ENCODE peak calls at places on chromosomes 11 and 22, in five cellular contexts. One of them, this sample, is unnamed.

GRCh38 chr22:32245042-32245441 is 10.1 kb downstream of the SLC5A4 start:
- DNase-seq in A549: peak
- DNase-seq in caudate nucleus: no peak
- DNase-seq in BE2C: no peak
- DNase-seq in D341Med: no peak
- DNase-seq in this sample: no peak

GRCh38 chr11:120184946-120185677 is 25.7 kb upstream of the OAF start:
- DNase-seq in caudate nucleus: no peak
- DNase-seq in BE2C: no peak
- DNase-seq in A549: no peak
- DNase-seq in D341Med: no peak
- DNase-seq in this sample: no peak

GRCh38 chr11:16896716-16897115 is 117.5 kb downstream of the PLEKHA7 start:
- DNase-seq in D341Med: no peak
- DNase-seq in A549: no peak
- DNase-seq in BE2C: no peak
- DNase-seq in caudate nucleus: no peak
- DNase-seq in this sample: no peak

GRCh38 chr11:128835741-128836410 is 31.2 kb downstream of the KCNJ1 start:
- DNase-seq in A549: no peak
- DNase-seq in BE2C: no peak
- DNase-seq in D341Med: no peak
- DNase-seq in caudate nucleus: no peak
- DNase-seq in this sample: no peak

GRCh38 chr11:47979378-47980092 is 824 bp upstream of the PTPRJ start:
- DNase-seq in A549: peak
- DNase-seq in D341Med: peak
- DNase-seq in BE2C: no peak
- DNase-seq in caudate nucleus: no peak
- DNase-seq in this sample: peak

GRCh38 chr22:36554101-36554500 is 25.1 kb upstream of the EIF3D start:
- DNase-seq in caudate nucleus: no peak
- DNase-seq in D341Med: no peak
- DNase-seq in A549: no peak
- DNase-seq in BE2C: no peak
- DNase-seq in this sample: no peak

GRCh38 chr11:10309163-10310093 is 4.6 kb downstream of the ADM start:
- DNase-seq in caudate nucleus: no peak
- DNase-seq in BE2C: no peak
- DNase-seq in D341Med: no peak
- DNase-seq in A549: peak
- DNase-seq in this sample: peak

GRCh38 chr11:1113405-1114201 is 38.9 kb downstream of the MUC2 start:
- DNase-seq in D341Med: no peak
- DNase-seq in caudate nucleus: no peak
- DNase-seq in BE2C: no peak
- DNase-seq in A549: no peak
- DNase-seq in this sample: peak

GRCh38 chr11:70836071-70836470 is 416.3 kb downstream of the SHANK2 start:
- DNase-seq in caudate nucleus: no peak
- DNase-seq in BE2C: no peak
- DNase-seq in D341Med: no peak
- DNase-seq in A549: no peak
- DNase-seq in this sample: no peak

GRCh38 chr11:126647735-126648134 is 292.2 kb downstream of the ST3GAL4 start:
- DNase-seq in caudate nucleus: no peak
- DNase-seq in BE2C: no peak
- DNase-seq in A549: peak
- DNase-seq in D341Med: no peak
- DNase-seq in this sample: no peak

GRCh38 chr22:20567371-20567847 is 60.0 kb downstream of the MED15 start:
- DNase-seq in caudate nucleus: no peak
- DNase-seq in A549: no peak
- DNase-seq in D341Med: no peak
- DNase-seq in BE2C: no peak
- DNase-seq in this sample: no peak

GRCh38 chr11:119694334-119694733 is 34.7 kb downstream of the NECTIN1 start:
- DNase-seq in A549: no peak
- DNase-seq in BE2C: no peak
- DNase-seq in D341Med: no peak
- DNase-seq in caudate nucleus: no peak
- DNase-seq in this sample: no peak

GRCh38 chr11:74371269-74372039 is 26.8 kb downstream of the PGM2L1 start:
- DNase-seq in BE2C: no peak
- DNase-seq in caudate nucleus: no peak
- DNase-seq in A549: peak
- DNase-seq in D341Med: no peak
- DNase-seq in this sample: no peak

GRCh38 chr22:45934659-45935341 is 42.2 kb downstream of the WNT7B start:
- DNase-seq in A549: peak
- DNase-seq in caudate nucleus: no peak
- DNase-seq in BE2C: peak
- DNase-seq in D341Med: no peak
- DNase-seq in this sample: no peak

GRCh38 chr22:30087611-30088010 is 7.3 kb downstream of the HORMAD2 start:
- DNase-seq in caudate nucleus: no peak
- DNase-seq in A549: no peak
- DNase-seq in BE2C: no peak
- DNase-seq in D341Med: no peak
- DNase-seq in this sample: no peak

GRCh38 chr22:23909258-23909898 is 15.2 kb downstream of the MIF start:
- DNase-seq in caudate nucleus: no peak
- DNase-seq in D341Med: no peak
- DNase-seq in BE2C: no peak
- DNase-seq in A549: no peak
- DNase-seq in this sample: peak

GRCh38 chr11:35160902-35161585 is 22.1 kb downstream of the CD44 start:
- DNase-seq in caudate nucleus: no peak
- DNase-seq in D341Med: no peak
- DNase-seq in BE2C: no peak
- DNase-seq in A549: no peak
- DNase-seq in this sample: no peak

GRCh38 chr11:12771875-12772274 is 97.7 kb downstream of the TEAD1 start:
- DNase-seq in caudate nucleus: no peak
- DNase-seq in A549: no peak
- DNase-seq in BE2C: no peak
- DNase-seq in D341Med: no peak
- DNase-seq in this sample: no peak

GRCh38 chr11:96317985-96318384 is 25.0 kb downstream of the MAML2 start:
- DNase-seq in caudate nucleus: no peak
- DNase-seq in BE2C: no peak
- DNase-seq in D341Med: no peak
- DNase-seq in A549: no peak
- DNase-seq in this sample: no peak

GRCh38 chr11:75597636-75598035 is 35.6 kb downstream of the SERPINH1 start:
- DNase-seq in D341Med: peak
- DNase-seq in A549: peak
- DNase-seq in BE2C: peak
- DNase-seq in caudate nucleus: no peak
- DNase-seq in this sample: peak

GRCh38 chr11:75851203-75851602 is 36.2 kb downstream of the UVRAG start:
- DNase-seq in D341Med: no peak
- DNase-seq in BE2C: no peak
- DNase-seq in A549: no peak
- DNase-seq in caudate nucleus: no peak
- DNase-seq in this sample: peak

GRCh38 chr11:26841818-26842457 is 120.1 kb upstream of the SLC5A12 start:
- DNase-seq in BE2C: no peak
- DNase-seq in A549: no peak
- DNase-seq in caudate nucleus: no peak
- DNase-seq in D341Med: no peak
- DNase-seq in this sample: no peak

GRCh38 chr11:112977620-112978212 is 16.5 kb downstream of the NCAM1 start:
- DNase-seq in A549: no peak
- DNase-seq in caudate nucleus: no peak
- DNase-seq in D341Med: no peak
- DNase-seq in BE2C: no peak
- DNase-seq in this sample: peak

GRCh38 chr11:96273507-96273906 is 69.5 kb downstream of the MAML2 start:
- DNase-seq in A549: no peak
- DNase-seq in D341Med: no peak
- DNase-seq in BE2C: no peak
- DNase-seq in caudate nucleus: no peak
- DNase-seq in this sample: no peak

GRCh38 chr11:114102993-114103896 is 43.7 kb downstream of the ZBTB16 start:
- DNase-seq in BE2C: no peak
- DNase-seq in caudate nucleus: no peak
- DNase-seq in A549: no peak
- DNase-seq in D341Med: no peak
- DNase-seq in this sample: no peak

GRCh38 chr11:85590848-85591483 is 36.2 kb downstream of the DLG2 start:
- DNase-seq in caudate nucleus: no peak
- DNase-seq in D341Med: peak
- DNase-seq in BE2C: no peak
- DNase-seq in A549: peak
- DNase-seq in this sample: peak

GRCh38 chr22:39318507-39319283 is 728 bp downstream of the RPL3 start:
- DNase-seq in BE2C: no peak
- DNase-seq in D341Med: no peak
- DNase-seq in caudate nucleus: no peak
- DNase-seq in A549: no peak
- DNase-seq in this sample: no peak

GRCh38 chr11:125626381-125626950 is 1.5 kb downstream of the CHEK1 start:
- DNase-seq in D341Med: peak
- DNase-seq in A549: peak
- DNase-seq in caudate nucleus: no peak
- DNase-seq in BE2C: no peak
- DNase-seq in this sample: no peak

GRCh38 chr22:36311386-36312085 is 58.6 kb downstream of the APOL1 start:
- DNase-seq in BE2C: no peak
- DNase-seq in D341Med: no peak
- DNase-seq in A549: no peak
- DNase-seq in caudate nucleus: no peak
- DNase-seq in this sample: no peak

GRCh38 chr11:105670811-105671210 is 60.9 kb downstream of the GRIA4 start:
- DNase-seq in D341Med: no peak
- DNase-seq in caudate nucleus: no peak
- DNase-seq in A549: no peak
- DNase-seq in BE2C: no peak
- DNase-seq in this sample: no peak

GRCh38 chr11:74123008-74123448 is 47.8 kb downstream of the C2CD3 start:
- DNase-seq in A549: peak
- DNase-seq in caudate nucleus: no peak
- DNase-seq in D341Med: no peak
- DNase-seq in BE2C: no peak
- DNase-seq in this sample: no peak

GRCh38 chr11:128291835-128292234 is 295.5 kb downstream of the ETS1 start:
- DNase-seq in caudate nucleus: no peak
- DNase-seq in D341Med: no peak
- DNase-seq in A549: no peak
- DNase-seq in BE2C: no peak
- DNase-seq in this sample: no peak

GRCh38 chr22:46057762-46058420 is 80.9 kb upstream of the WNT7B start:
- DNase-seq in A549: no peak
- DNase-seq in D341Med: no peak
- DNase-seq in caudate nucleus: no peak
- DNase-seq in BE2C: peak
- DNase-seq in this sample: no peak

GRCh38 chr22:39312410-39312809 is 7.0 kb downstream of the RPL3 start:
- DNase-seq in D341Med: no peak
- DNase-seq in caudate nucleus: no peak
- DNase-seq in BE2C: no peak
- DNase-seq in A549: no peak
- DNase-seq in this sample: peak

GRCh38 chr11:132048040-132048439 is 677.6 kb downstream of the NTM start:
- DNase-seq in BE2C: no peak
- DNase-seq in caudate nucleus: no peak
- DNase-seq in D341Med: no peak
- DNase-seq in A549: no peak
- DNase-seq in this sample: no peak

GRCh38 chr11:45332486-45332934 is 46.4 kb upstream of the SYT13 start:
- DNase-seq in D341Med: peak
- DNase-seq in BE2C: peak
- DNase-seq in A549: peak
- DNase-seq in caudate nucleus: no peak
- DNase-seq in this sample: peak

GRCh38 chr11:46210133-46210636 is 67.3 kb upstream of the CREB3L1 start:
- DNase-seq in A549: peak
- DNase-seq in BE2C: no peak
- DNase-seq in D341Med: no peak
- DNase-seq in caudate nucleus: no peak
- DNase-seq in this sample: no peak

GRCh38 chr11:15845261-15845660 is 511.1 kb downstream of the SOX6 start:
- DNase-seq in BE2C: no peak
- DNase-seq in A549: no peak
- DNase-seq in caudate nucleus: peak
- DNase-seq in D341Med: no peak
- DNase-seq in this sample: peak

GRCh38 chr11:112470355-112470754 is 209.7 kb upstream of the PLET1 start:
- DNase-seq in caudate nucleus: no peak
- DNase-seq in BE2C: no peak
- DNase-seq in A549: no peak
- DNase-seq in D341Med: no peak
- DNase-seq in this sample: no peak

This sample was measured in cerebellar cortex.